ENCODE peak calls at places on chromosome 22, in four cellular contexts. C is fibroblast of lung, Y is mammary epithelial cell, Q is hepatocyte. F is an unnamed sample.

GRCh38 chr22:17191163-17191562 is 28.1 kb downstream of the ADA2 start:
- DNase-seq in C (peak; percentile 53), Y (peak; percentile 6), Q (no peak), F (peak; percentile 27)

GRCh38 chr22:27792452-27793165 is 8.9 kb downstream of the MN1 start:
- DNase-seq in C (no peak), Y (no peak), Q (no peak), F (no peak)

GRCh38 chr22:47398491-47398890 is 636.0 kb downstream of the TBC1D22A start:
- DNase-seq in C (no peak), Y (no peak), Q (no peak), F (no peak)

GRCh38 chr22:18952022-18952421 is 15.9 kb upstream of the PRODH start:
- DNase-seq in C (no peak), Y (no peak), Q (no peak), F (no peak)

GRCh38 chr22:35622132-35622913 is 5.2 kb upstream of the MB start:
- DNase-seq in C (no peak), Y (no peak), Q (peak; percentile 39), F (peak; percentile 92)

GRCh38 chr22:24188705-24189248 is 7.5 kb downstream of the SUSD2 start:
- DNase-seq in C (no peak), Y (peak; percentile 14), Q (no peak), F (no peak)

GRCh38 chr22:17366830-17367229 is 2.4 kb upstream of the CECR2 start:
- DNase-seq in C (peak; percentile 50), Y (no peak), Q (peak; percentile 72), F (no peak)

GRCh38 chr22:48359613-48359965 is 1468.1 kb downstream of the BRD1 start:
- DNase-seq in C (no peak), Y (no peak), Q (no peak), F (no peak)

GRCh38 chr22:35457729-35458546 is 58.0 kb downstream of the MCM5 start:
- DNase-seq in C (no peak), Y (peak; percentile 27), Q (no peak), F (peak; percentile 43)

GRCh38 chr22:10741210-10741609 is 4786.8 kb upstream of the OR11H1 start:
- DNase-seq in C (no peak), Y (no peak), Q (no peak), F (no peak)

GRCh38 chr22:33519140-33519973 is 400.9 kb downstream of the LARGE1 start:
- DNase-seq in C (peak; percentile 68), Y (peak; percentile 18), Q (peak; percentile 79), F (peak; percentile 4)

GRCh38 chr22:25928038-25928437 is 186.1 kb downstream of the MYO18B start:
- DNase-seq in C (no peak), Y (no peak), Q (no peak), F (no peak)

GRCh38 chr22:46976130-46976529 is 213.7 kb downstream of the TBC1D22A start:
- DNase-seq in C (no peak), Y (no peak), Q (no peak), F (no peak)

GRCh38 chr22:17549655-17550054 is 13.6 kb upstream of the SLC25A18 start:
- DNase-seq in C (no peak), Y (no peak), Q (no peak), F (no peak)

GRCh38 chr22:42343551-42344081 is 73.2 kb upstream of the TCF20 start:
- DNase-seq in C (no peak), Y (no peak), Q (peak; percentile 73), F (peak; percentile 13)

GRCh38 chr22:40621309-40622151 is 15.0 kb downstream of the MRTFA start:
- DNase-seq in C (no peak), Y (no peak), Q (no peak), F (no peak)

GRCh38 chr22:47213571-47214230 is 451.3 kb downstream of the TBC1D22A start:
- DNase-seq in C (peak; percentile 20), Y (no peak), Q (no peak), F (peak; percentile 61)

GRCh38 chr22:48199667-48200066 is 1437.2 kb downstream of the TBC1D22A start:
- DNase-seq in C (no peak), Y (no peak), Q (no peak), F (no peak)

GRCh38 chr22:40031766-40032470 is 37.2 kb downstream of the FAM83F start:
- DNase-seq in C (no peak), Y (no peak), Q (no peak), F (no peak)

GRCh38 chr22:46072030-46072881 is 78.1 kb upstream of the PPARA start:
- DNase-seq in C (no peak), Y (peak; percentile 71), Q (peak; percentile 78), F (peak; percentile 33)

GRCh38 chr22:20421507-20421874 is 16.1 kb downstream of the SCARF2 start:
- DNase-seq in C (no peak), Y (no peak), Q (no peak), F (no peak)

GRCh38 chr22:20414450-20414849 is 20.5 kb downstream of the ZNF74 start:
- DNase-seq in C (no peak), Y (no peak), Q (no peak), F (no peak)

GRCh38 chr22:20419664-20419951 is 18.0 kb downstream of the SCARF2 start:
- DNase-seq in C (no peak), Y (no peak), Q (no peak), F (no peak)

GRCh38 chr22:20420157-20420842 is 17.3 kb downstream of the SCARF2 start:
- DNase-seq in C (no peak), Y (no peak), Q (no peak), F (no peak)

GRCh38 chr22:20418211-20418788 is 19.3 kb downstream of the SCARF2 start:
- DNase-seq in C (peak; percentile 84), Y (peak; percentile 49), Q (peak; percentile 90), F (peak; percentile 71)
- TF ChIP-seq EZH2 in C (no peak), Y (no peak), Q (no peak), F (no peak)

GRCh38 chr22:29727248-29727551 is 7.4 kb downstream of the CABP7 start:
- DNase-seq in C (peak; percentile 30), Y (no peak), Q (peak; percentile 56), F (no peak)
- TF ChIP-seq CTCF in C (peak; percentile 42), Y (peak; percentile 37), Q (peak; percentile 56), F (peak; percentile 27)

GRCh38 chr22:36689583-36689982 is 14.0 kb downstream of the CACNG2 start:
- DNase-seq in C (no peak), Y (no peak), Q (no peak), F (no peak)
- H3K4me2 ChIP-seq in C (no peak overlapping the region), Y (no peak overlapping the region), Q (no peak overlapping the region), F (no peak overlapping the region)

GRCh38 chr22:50272103-50272782 is 2.1 kb upstream of the MAPK11 start:
- DNase-seq in C (no peak), Y (no peak), Q (no peak), F (no peak)

GRCh38 chr22:50269573-50270301 is 443 bp downstream of the MAPK11 start:
- DNase-seq in C (no peak), Y (no peak), Q (peak; percentile 53), F (peak; percentile 27)

GRCh38 chr22:50271519-50271970 is 1.4 kb upstream of the MAPK11 start:
- DNase-seq in C (peak; percentile 43), Y (peak; percentile 56), Q (peak; percentile 84), F (peak; percentile 56)

GRCh38 chr22:50270302-50271010 is at the start of gene MAPK11:
- DNase-seq in C (peak; percentile 64), Y (peak; percentile 64), Q (peak; percentile 87), F (peak; percentile 54)

GRCh38 chr22:50271011-50271394 is 823 bp upstream of the MAPK11 start:
- DNase-seq in C (no peak), Y (no peak), Q (no peak), F (no peak)
- TF ChIP-seq EZH2 in C (no peak), Y (no peak), Q (peak; percentile 77), F (no peak)

GRCh38 chr22:49483946-49484345 is 343.7 kb downstream of the BRD1 start:
- DNase-seq in C (no peak), Y (no peak), Q (no peak), F (no peak)
- TF ChIP-seq CTCF in C (no peak), Y (no peak), Q (no peak), F (no peak)

GRCh38 chr22:50346415-50346945 is 3.4 kb downstream of the PPP6R2 start:
- DNase-seq in C (no peak), Y (no peak), Q (no peak), F (no peak)
- H3K4me2 ChIP-seq in C (peak overlapping the region; percentile 54), Y (no peak overlapping the region), Q (peak overlapping the region; percentile 37), F (no peak overlapping the region)

GRCh38 chr22:44589831-44590230 is 91.8 kb upstream of the RTL6 start:
- DNase-seq in C (no peak), Y (no peak), Q (no peak), F (no peak)

GRCh38 chr22:44590291-44590690 is 92.3 kb upstream of the RTL6 start:
- DNase-seq in C (no peak), Y (no peak), Q (no peak), F (no peak)

GRCh38 chr22:44591146-44591790 is 93.2 kb upstream of the RTL6 start:
- DNase-seq in C (no peak), Y (no peak), Q (no peak), F (no peak)

GRCh38 chr22:44594951-44595350 is 96.9 kb upstream of the RTL6 start:
- DNase-seq in C (no peak), Y (no peak), Q (no peak), F (no peak)

DNA sequence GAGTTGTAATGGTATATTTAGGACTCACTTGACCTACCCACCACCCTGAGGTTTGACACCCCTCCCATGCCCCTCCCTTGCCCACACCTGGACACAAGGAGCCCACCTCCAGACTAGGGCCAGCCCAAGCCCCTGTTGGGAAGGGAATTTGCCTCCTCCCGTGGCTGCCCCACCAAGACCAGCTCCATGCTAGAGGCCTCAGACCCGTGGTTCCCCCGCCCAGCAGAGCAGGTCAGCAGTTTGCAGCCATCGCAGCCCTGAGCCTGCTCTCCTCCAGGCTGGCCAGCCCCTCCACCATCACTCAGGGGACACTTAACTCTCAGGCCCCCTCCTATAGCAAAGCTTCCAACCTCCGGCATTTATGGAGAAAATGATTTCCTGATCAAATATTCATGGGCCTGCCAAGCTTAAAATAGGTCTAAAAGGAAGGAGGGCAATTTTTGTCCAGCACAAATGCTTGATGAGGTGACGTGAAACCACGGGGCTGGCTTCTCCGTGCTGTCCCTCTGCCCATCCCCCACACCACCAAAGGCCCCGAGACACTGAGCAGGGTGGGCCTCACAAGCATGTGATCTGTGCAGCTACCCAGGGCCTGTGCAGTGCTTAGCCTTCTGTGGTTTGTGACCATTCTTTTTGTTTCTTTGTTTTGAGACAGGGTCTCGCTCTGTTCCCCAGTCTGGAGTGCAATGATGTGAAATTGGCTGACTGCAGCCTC is 94.6 kb upstream of the RTL6 start:
- DNase-seq in C (no peak), Y (no peak), Q (no peak), F (no peak)
- TF ChIP-seq EZH2 in C (no peak), Y (no peak), Q (no peak), F (no peak)

GRCh38 chr22:30123463-30123862 is 43.2 kb downstream of the HORMAD2 start:
- DNase-seq in C (no peak), Y (no peak), Q (no peak), F (no peak)

GRCh38 chr22:30128511-30128910 is 48.2 kb downstream of the HORMAD2 start:
- DNase-seq in C (no peak), Y (no peak), Q (no peak), F (no peak)

GRCh38 chr22:30129636-30130035 is 49.4 kb downstream of the HORMAD2 start:
- DNase-seq in C (no peak), Y (peak; percentile 64), Q (no peak), F (peak; percentile 35)

GRCh38 chr22:30132290-30132996 is 52.2 kb downstream of the HORMAD2 start:
- DNase-seq in C (no peak), Y (no peak), Q (no peak), F (no peak)

GRCh38 chr22:30127749-30128166 is 47.5 kb downstream of the HORMAD2 start:
- DNase-seq in C (peak; percentile 43), Y (no peak), Q (no peak), F (no peak)
- TF ChIP-seq CTCF in C (no peak), Y (no peak), Q (no peak), F (no peak)

F was measured in PC-3.